ENCODE peak calls at places on chromosomes 2 and 18, in five cellular contexts. One of them, this sample, is unnamed.

GRCh38 chr2:134120160-134120717 is 133.6 kb upstream of the MGAT5 start:
- DNase-seq in neural progenitor cell: peak; percentile 65
- DNase-seq in bronchial epithelial cell: no peak
- DNase-seq in cardiac fibroblast: no peak
- DNase-seq in HFF-Myc: no peak
- DNase-seq in this sample: no peak

GRCh38 chr2:231357048-231357447 is 38.5 kb upstream of the B3GNT7 start:
- DNase-seq in neural progenitor cell: no peak
- DNase-seq in bronchial epithelial cell: no peak
- DNase-seq in HFF-Myc: no peak
- DNase-seq in cardiac fibroblast: no peak
- DNase-seq in this sample: no peak

GRCh38 chr2:231017250-231017636 is 20.1 kb upstream of the C2orf72 start:
- DNase-seq in neural progenitor cell: no peak
- DNase-seq in bronchial epithelial cell: no peak
- DNase-seq in cardiac fibroblast: no peak
- DNase-seq in HFF-Myc: no peak
- DNase-seq in this sample: no peak

GRCh38 chr2:6589171-6589570 is 276.5 kb downstream of the CMPK2 start:
- DNase-seq in neural progenitor cell: no peak
- DNase-seq in cardiac fibroblast: no peak
- DNase-seq in HFF-Myc: no peak
- DNase-seq in bronchial epithelial cell: no peak
- DNase-seq in this sample: no peak

GRCh38 chr2:95346236-95346737 is 49.1 kb downstream of the KCNIP3 start:
- DNase-seq in neural progenitor cell: no peak
- DNase-seq in HFF-Myc: no peak
- DNase-seq in cardiac fibroblast: peak; percentile 80
- DNase-seq in bronchial epithelial cell: no peak
- DNase-seq in this sample: peak; percentile 49

GRCh38 chr2:20682166-20682565 is 15.2 kb downstream of the GDF7 start:
- DNase-seq in HFF-Myc: no peak
- DNase-seq in neural progenitor cell: peak; percentile 34
- DNase-seq in bronchial epithelial cell: no peak
- DNase-seq in cardiac fibroblast: no peak
- DNase-seq in this sample: no peak

GRCh38 chr2:210461401-210461800 is 15.2 kb downstream of the LANCL1 start:
- DNase-seq in neural progenitor cell: no peak
- DNase-seq in bronchial epithelial cell: no peak
- DNase-seq in cardiac fibroblast: no peak
- DNase-seq in HFF-Myc: no peak
- DNase-seq in this sample: no peak

GRCh38 chr2:191222507-191222906 is 22.7 kb upstream of the MYO1B start:
- DNase-seq in cardiac fibroblast: peak; percentile 64
- DNase-seq in HFF-Myc: no peak
- DNase-seq in neural progenitor cell: no peak
- DNase-seq in bronchial epithelial cell: peak; percentile 83
- DNase-seq in this sample: peak; percentile 71

GRCh38 chr2:54898451-54899226 is 151.6 kb downstream of the RTN4 start:
- DNase-seq in HFF-Myc: no peak
- DNase-seq in neural progenitor cell: no peak
- DNase-seq in cardiac fibroblast: no peak
- DNase-seq in bronchial epithelial cell: no peak
- DNase-seq in this sample: no peak

DNA sequence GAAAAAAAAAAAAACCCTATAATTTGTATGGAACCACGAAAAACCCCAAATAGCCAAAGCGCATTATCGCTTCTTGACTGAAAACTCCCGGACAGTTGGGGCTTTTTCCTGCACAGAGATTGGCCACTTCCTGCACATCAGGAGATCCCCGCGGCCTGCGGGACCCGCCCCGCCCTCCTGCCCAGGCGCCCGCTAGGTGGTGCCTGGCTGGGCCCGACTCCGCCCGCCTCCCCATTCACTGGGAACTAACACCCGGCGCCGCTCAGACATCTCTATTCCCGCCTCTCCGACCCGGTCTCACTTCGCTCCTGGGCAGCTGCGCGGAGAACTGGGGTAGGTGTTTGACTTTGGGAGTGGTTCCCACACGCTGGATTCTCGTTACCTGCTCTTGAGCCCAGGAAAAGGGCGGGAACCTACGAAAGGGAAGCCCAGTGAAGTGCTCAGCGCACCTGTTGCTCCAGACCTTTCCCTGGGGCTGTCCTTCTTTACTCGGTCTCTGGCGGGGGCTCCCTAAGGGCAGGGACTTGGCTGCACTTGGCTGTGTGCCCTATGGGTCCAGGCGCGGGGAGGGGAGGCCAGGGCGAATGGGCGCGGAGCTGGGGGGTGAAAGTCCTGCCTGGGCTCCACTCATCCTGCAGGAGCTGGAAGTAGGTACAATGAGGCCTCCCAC is at the start of gene HMSD:
- DNase-seq in HFF-Myc: no peak
- DNase-seq in cardiac fibroblast: peak; percentile 36
- DNase-seq in bronchial epithelial cell: peak; percentile 59
- DNase-seq in neural progenitor cell: peak; percentile 84
- DNase-seq in this sample: peak; percentile 72
- TF ChIP-seq CTCF in HFF-Myc: peak; percentile 47
- TF ChIP-seq CTCF in cardiac fibroblast: peak; percentile 33
- TF ChIP-seq CTCF in bronchial epithelial cell: peak; percentile 69
- TF ChIP-seq CTCF in neural progenitor cell: peak; percentile 54
- TF ChIP-seq CTCF in this sample: peak; percentile 41

DNA sequence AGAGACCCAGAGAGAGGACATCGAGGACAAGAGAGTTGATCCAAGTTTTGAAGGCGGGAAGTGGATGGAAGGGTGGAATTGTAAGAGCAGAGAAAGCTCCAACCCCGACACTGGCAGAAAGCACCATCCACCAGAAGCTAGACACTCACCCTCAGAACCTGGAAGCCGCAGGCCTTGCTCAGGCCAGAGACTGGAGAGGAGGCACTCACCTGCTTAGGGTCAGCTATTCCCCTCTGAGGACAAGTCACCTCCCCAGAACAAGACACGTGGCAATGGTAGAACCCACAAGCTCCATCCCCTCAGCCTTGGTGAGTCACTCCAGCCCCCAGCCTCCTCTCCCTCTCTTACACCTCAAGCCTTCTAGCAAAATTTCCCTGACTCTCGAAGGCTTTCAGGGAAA is 64.9 kb downstream of the STEAP3 start:
- DNase-seq in HFF-Myc: no peak
- DNase-seq in cardiac fibroblast: no peak
- DNase-seq in neural progenitor cell: no peak
- DNase-seq in bronchial epithelial cell: no peak
- DNase-seq in this sample: no peak
- H3K4me3 ChIP-seq in HFF-Myc: no peak overlapping the region
- H3K4me3 ChIP-seq in cardiac fibroblast: no peak overlapping the region
- H3K4me3 ChIP-seq in neural progenitor cell: no peak overlapping the region
- H3K4me3 ChIP-seq in bronchial epithelial cell: no peak overlapping the region
- H3K4me3 ChIP-seq in this sample: no peak overlapping the region

GRCh38 chr2:118086024-118086633 is 2.1 kb upstream of the INSIG2 start:
- DNase-seq in HFF-Myc: no peak
- DNase-seq in neural progenitor cell: no peak
- DNase-seq in bronchial epithelial cell: no peak
- DNase-seq in cardiac fibroblast: no peak
- DNase-seq in this sample: no peak

GRCh38 chr2:118090387-118091139 is 2.3 kb downstream of the INSIG2 start:
- DNase-seq in cardiac fibroblast: no peak
- DNase-seq in neural progenitor cell: no peak
- DNase-seq in bronchial epithelial cell: no peak
- DNase-seq in HFF-Myc: no peak
- DNase-seq in this sample: no peak

GRCh38 chr2:118091140-118091478 is 2.8 kb downstream of the INSIG2 start:
- DNase-seq in bronchial epithelial cell: no peak
- DNase-seq in HFF-Myc: no peak
- DNase-seq in cardiac fibroblast: no peak
- DNase-seq in neural progenitor cell: no peak
- DNase-seq in this sample: no peak

GRCh38 chr2:118088051-118089014 is at the start of gene INSIG2:
- DNase-seq in HFF-Myc: peak; percentile 86
- DNase-seq in neural progenitor cell: peak; percentile 99
- DNase-seq in cardiac fibroblast: peak; percentile 97
- DNase-seq in bronchial epithelial cell: peak; percentile 98
- DNase-seq in this sample: peak; percentile 97

DNA sequence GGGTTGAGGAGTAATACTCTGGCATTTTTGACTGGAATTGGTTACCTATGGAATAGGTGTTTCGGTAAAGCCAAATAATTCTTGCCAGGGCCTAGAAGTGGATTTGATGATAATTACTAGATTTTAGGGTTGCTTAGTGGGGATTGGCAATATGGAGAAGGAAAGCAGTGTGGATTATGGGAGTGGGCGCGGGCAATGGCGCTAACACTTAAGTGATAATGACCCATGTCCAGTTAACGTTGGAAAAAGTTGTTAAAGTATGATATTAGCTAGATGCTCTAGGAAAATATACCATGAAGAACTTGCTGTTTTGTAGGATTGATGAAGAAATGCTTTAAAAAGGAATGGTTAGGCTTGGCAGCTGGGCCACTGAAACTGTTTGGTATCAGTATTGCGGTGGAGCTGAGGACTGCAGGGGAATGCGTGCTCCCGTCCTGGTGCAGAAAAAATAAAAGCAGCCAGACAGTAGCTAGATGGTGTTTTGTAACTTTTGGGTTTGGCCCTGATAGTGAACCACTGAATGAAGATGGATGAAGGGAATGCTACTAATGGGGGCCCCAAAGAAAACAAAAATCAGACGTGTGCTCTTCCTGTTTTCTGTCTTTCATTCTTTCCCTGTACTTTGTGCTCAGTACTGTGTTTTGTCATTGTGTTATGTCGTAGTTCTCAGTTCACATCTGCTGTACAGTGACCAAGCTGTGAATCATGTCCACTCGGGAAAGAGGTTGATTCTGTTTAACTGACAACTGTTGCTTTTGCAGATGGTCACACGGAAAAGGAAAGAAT is 937 bp downstream of the INSIG2 start:
- DNase-seq in HFF-Myc: no peak
- DNase-seq in neural progenitor cell: peak; percentile 37
- DNase-seq in cardiac fibroblast: peak; percentile 59
- DNase-seq in bronchial epithelial cell: peak; percentile 69
- DNase-seq in this sample: peak; percentile 55
- TF ChIP-seq CTCF in HFF-Myc: peak; percentile 3
- TF ChIP-seq CTCF in neural progenitor cell: peak; percentile 36
- TF ChIP-seq CTCF in cardiac fibroblast: peak; percentile 26
- TF ChIP-seq CTCF in bronchial epithelial cell: peak; percentile 4
- TF ChIP-seq CTCF in this sample: peak; percentile 38

GRCh38 chr2:235894839-235895238 is 273.3 kb downstream of the GBX2 start:
- DNase-seq in bronchial epithelial cell: no peak
- DNase-seq in cardiac fibroblast: no peak
- DNase-seq in neural progenitor cell: no peak
- DNase-seq in HFF-Myc: no peak
- DNase-seq in this sample: no peak
- H3K4me3 ChIP-seq in bronchial epithelial cell: no peak overlapping the region
- H3K4me3 ChIP-seq in cardiac fibroblast: no peak overlapping the region
- H3K4me3 ChIP-seq in neural progenitor cell: no peak overlapping the region
- H3K4me3 ChIP-seq in HFF-Myc: no peak overlapping the region
- H3K4me3 ChIP-seq in this sample: no peak overlapping the region